ENCODE peak calls at places on chromosomes 4 and X, in five cellular contexts. I, L, N, R and U are unnamed samples.

GRCh38 chrX:2989565-2989964 is 16.8 kb upstream of the ARSH start:
- DNase-seq in I (no peak), L (no peak), N (no peak), R (no peak), U (no peak)

GRCh38 chrX:506341-506740 is 119.6 kb upstream of the PPP2R3B start:
- DNase-seq in I (no peak), L (no peak), N (no peak), R (no peak), U (no peak)

GRCh38 chrX:10240918-10241317 is 84.1 kb downstream of the CLCN4 start:
- DNase-seq in I (no peak), L (no peak), N (peak; percentile 89), R (no peak), U (peak; percentile 69)

GRCh38 chr4:138090145-138090917 is 151.8 kb downstream of the SLC7A11 start:
- DNase-seq in I (no peak), L (peak; percentile 56), N (peak; percentile 54), R (peak; percentile 77), U (peak; percentile 78)

GRCh38 chr4:111018231-111018630 is 395.4 kb upstream of the PITX2 start:
- DNase-seq in I (no peak), L (no peak), N (no peak), R (no peak), U (no peak)

GRCh38 chr4:55503164-55503563 is 43.5 kb downstream of the CLOCK start:
- DNase-seq in I (no peak), L (no peak), N (peak; percentile 72), R (no peak), U (peak; percentile 77)

GRCh38 chr4:123046096-123046495 is 123.7 kb upstream of the NUDT6 start:
- DNase-seq in I (no peak), L (no peak), N (no peak), R (no peak), U (no peak)

GRCh38 chr4:127403523-127404084 is 229.2 kb upstream of the INTU start:
- DNase-seq in I (no peak), L (no peak), N (peak; percentile 0), R (no peak), U (no peak)

GRCh38 chrX:36898301-36898700 is 109.9 kb upstream of the FAM47C start:
- DNase-seq in I (no peak), L (no peak), N (no peak), R (peak; percentile 36), U (peak; percentile 13)
- TF ChIP-seq CTCF in I (peak; percentile 28), L (no peak), N (peak; percentile 40), R (peak; percentile 48), U (peak; percentile 50)

GRCh38 chrX:45622538-45622937 is 421.9 kb upstream of the DIPK2B start:
- DNase-seq in I (no peak), L (no peak), N (peak; percentile 71), R (no peak), U (peak; percentile 69)
- H3K4me3 ChIP-seq in I (no peak overlapping the region), L (no peak overlapping the region), N (no peak overlapping the region), R (no peak overlapping the region), U (no peak overlapping the region)

GRCh38 chr4:6620891-6621555 is 19.5 kb upstream of the MRFAP1 start:
- DNase-seq in I (peak; percentile 45), L (no peak), N (no peak), R (no peak), U (no peak)
- TF ChIP-seq CTCF in I (no peak), L (no peak), N (no peak), R (no peak), U (no peak)

DNA sequence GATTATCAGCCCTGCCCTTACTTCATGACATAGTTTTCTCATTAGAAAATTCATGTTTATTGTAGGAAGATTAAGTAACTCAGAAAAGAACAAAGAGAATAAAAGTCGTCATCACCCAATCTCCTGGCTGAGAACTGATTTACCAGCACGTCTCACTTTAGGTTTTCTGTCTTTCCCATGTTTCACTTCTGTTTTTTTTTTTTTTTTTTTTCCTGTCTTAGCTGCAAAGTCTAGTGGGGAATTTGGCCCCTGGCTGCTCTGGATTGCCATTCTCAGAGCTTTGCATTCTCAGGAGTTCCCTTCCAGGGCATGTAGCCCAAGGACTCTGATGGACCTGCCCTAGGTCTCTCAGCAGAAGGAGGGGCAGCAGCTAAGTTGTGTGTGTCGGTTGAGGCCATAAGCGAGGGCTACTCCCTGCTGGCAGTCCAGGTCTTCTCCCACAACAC is 57.8 kb downstream of the TMEM131L start:
- DNase-seq in I (no peak), L (peak; percentile 56), N (peak; percentile 53), R (no peak), U (peak; percentile 63)
- H3K4me3 ChIP-seq in I (no peak overlapping the region), L (no peak overlapping the region), N (no peak overlapping the region), R (no peak overlapping the region), U (no peak overlapping the region)